ENCODE peak calls at places on chromosomes 6 and 20, in nine cellular contexts. X, D, A, V, B, N, W, F and K are unnamed samples.

GRCh38 chr6:157095569-157095968 is 227.8 kb downstream of the TMEM242 start:
- ATAC-seq in X (no peak), D (no peak), F (no peak), W (no peak), A (no peak), V (no peak), B (no peak), N (no peak), K (no peak)

GRCh38 chr6:133646021-133646682 is 242.8 kb upstream of the TCF21 start:
- ATAC-seq in X (no peak), F (no peak), A (no peak), B (peak; percentile 22), D (no peak), W (no peak), N (peak; percentile 80), V (no peak), K (no peak)

GRCh38 chr6:24882835-24883555 is 52.8 kb downstream of the RIPOR2 start:
- ATAC-seq in F (no peak), V (no peak), W (no peak), D (no peak), N (no peak), B (no peak), A (peak; percentile 47), X (no peak), K (no peak)

GRCh38 chr6:53313784-53314382 is 34.9 kb downstream of the ELOVL5 start:
- ATAC-seq in D (no peak), B (no peak), A (no peak), X (no peak), F (no peak), N (no peak), V (no peak), W (no peak), K (peak; percentile 32)

GRCh38 chr6:10180138-10181074 is 234.5 kb downstream of the TFAP2A start:
- ATAC-seq in W (no peak), X (no peak), F (no peak), B (no peak), V (no peak), D (no peak), N (no peak), A (no peak), K (no peak)

GRCh38 chr20:21202284-21202683 is 76.4 kb downstream of the KIZ start:
- ATAC-seq in D (peak; percentile 30), F (no peak), X (no peak), W (no peak), V (no peak), N (peak; percentile 53), A (no peak), B (peak; percentile 31), K (no peak)

GRCh38 chr6:117600008-117600743 is 2.1 kb downstream of the GOPC start:
- ATAC-seq in B (no peak), W (no peak), A (no peak), X (no peak), N (no peak), D (no peak), F (no peak), V (no peak), K (no peak)

GRCh38 chr20:11195169-11195568 is 521.4 kb upstream of the JAG1 start:
- ATAC-seq in A (no peak), B (no peak), N (no peak), V (no peak), X (no peak), F (no peak), W (no peak), D (no peak), K (no peak)

GRCh38 chr6:113482771-113483170 is 374.4 kb upstream of the MARCKS start:
- ATAC-seq in F (no peak), B (no peak), V (no peak), W (no peak), X (no peak), D (no peak), N (no peak), A (no peak), K (no peak)

GRCh38 chr6:137666202-137666774 is 172.1 kb upstream of the OLIG3 start:
- ATAC-seq in B (no peak), A (no peak), F (no peak), N (no peak), W (no peak), V (no peak), D (no peak), X (no peak), K (no peak)

GRCh38 chr6:125888989-125889656 is 67.4 kb upstream of the HINT3 start:
- ATAC-seq in X (peak; percentile 79), F (no peak), W (peak; percentile 67), V (no peak), D (no peak), N (no peak), A (no peak), B (peak; percentile 31), K (no peak)

GRCh38 chr6:125245109-125245508 is 56.7 kb downstream of the HDDC2 start:
- ATAC-seq in N (no peak), F (peak; percentile 88), X (no peak), B (no peak), A (no peak), D (no peak), V (no peak), W (no peak), K (no peak)

GRCh38 chr6:154478021-154478651 is 32.3 kb downstream of the CNKSR3 start:
- ATAC-seq in B (no peak), A (peak; percentile 38), D (no peak), V (no peak), W (peak; percentile 53), X (peak; percentile 12), N (no peak), F (peak; percentile 31), K (no peak)

GRCh38 chr6:105209950-105210706 is 30.3 kb upstream of the POPDC3 start:
- ATAC-seq in N (peak; percentile 91), F (peak; percentile 53), V (no peak), A (peak; percentile 84), W (no peak), D (no peak), X (peak; percentile 70), B (peak; percentile 77), K (no peak)

GRCh38 chr6:113651920-113652319 is 205.2 kb upstream of the MARCKS start:
- ATAC-seq in A (no peak), B (no peak), F (no peak), V (no peak), W (no peak), N (no peak), D (no peak), X (no peak), K (no peak)

GRCh38 chr6:6315660-6316059 is 4.8 kb downstream of the F13A1 start:
- ATAC-seq in X (peak; percentile 66), B (no peak), N (peak; percentile 19), F (no peak), A (peak; percentile 57), V (no peak), W (peak; percentile 47), D (no peak), K (no peak)

GRCh38 chr6:70221025-70221714 is 81.7 kb downstream of the COL9A1 start:
- ATAC-seq in B (no peak), F (no peak), V (no peak), A (peak; percentile 87), D (peak; percentile 34), X (peak; percentile 84), W (peak; percentile 88), N (no peak), K (no peak)

GRCh38 chr20:10927011-10927583 is 253.3 kb upstream of the JAG1 start:
- ATAC-seq in A (no peak), X (no peak), F (no peak), D (no peak), B (no peak), W (peak; percentile 58), V (no peak), N (no peak), K (no peak)

GRCh38 chr6:170062209-170062903 is 228.5 kb downstream of the DLL1 start:
- ATAC-seq in W (no peak), A (no peak), N (peak; percentile 27), V (peak; percentile 56), X (peak; percentile 16), F (no peak), D (no peak), B (no peak), K (no peak)

GRCh38 chr20:64049060-64049886 is at the start of gene SOX18:
- ATAC-seq in B (peak; percentile 18), F (no peak), A (peak; percentile 66), N (peak; percentile 20), W (no peak), X (peak; percentile 10), D (peak; percentile 25), V (no peak), K (peak; percentile 27)

DNA sequence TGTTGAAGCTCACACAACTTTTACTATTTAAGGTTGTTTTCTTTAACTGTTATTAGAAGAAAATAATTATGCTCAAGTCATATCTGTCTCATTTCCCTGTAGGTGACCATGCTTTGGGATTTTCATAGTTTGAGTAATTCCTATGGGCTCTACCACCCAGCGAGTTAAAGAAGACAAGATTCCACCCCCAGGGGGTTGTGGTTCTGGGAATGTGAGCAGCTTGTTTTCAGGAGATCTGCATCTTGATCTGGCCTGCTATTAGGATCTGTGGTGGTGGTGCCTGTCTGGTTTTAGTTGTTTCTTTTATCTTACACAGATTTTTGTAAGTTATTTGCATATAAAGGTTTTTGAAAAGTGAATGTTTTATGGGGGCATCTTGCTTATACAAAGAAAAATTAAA is 20.2 kb upstream of the REV3L start:
- ATAC-seq in W (no peak), N (no peak), F (no peak), B (no peak), V (no peak), D (no peak), X (no peak), A (peak; percentile 72), K (no peak)
- H3K4me3 ChIP-seq in W (no peak overlapping the region), N (no peak overlapping the region), F (no peak overlapping the region), B (no peak overlapping the region), V (no peak overlapping the region), D (no peak overlapping the region), X (no peak overlapping the region), A (no peak overlapping the region), K (no peak overlapping the region)

GRCh38 chr20:52493177-52493711 is 301.7 kb upstream of the ZFP64 start:
- ATAC-seq in F (no peak), A (no peak), N (peak; percentile 1), X (no peak), W (peak; percentile 30), V (peak; percentile 36), B (no peak), D (no peak), K (no peak)
- H3K4me3 ChIP-seq in F (no peak overlapping the region), A (no peak overlapping the region), N (no peak overlapping the region), X (no peak overlapping the region), W (no peak overlapping the region), V (no peak overlapping the region), B (no peak overlapping the region), D (no peak overlapping the region), K (peak overlapping the region; percentile 15)

GRCh38 chr20:58890454-58891075 is 38.0 kb downstream of the GNAS start:
- ATAC-seq in N (peak; percentile 47), F (peak; percentile 51), W (peak; percentile 29), B (peak; percentile 20), X (peak; percentile 67), A (peak; percentile 64), D (peak; percentile 60), V (peak; percentile 87), K (peak; percentile 72)
- H3K4me3 ChIP-seq in N (peak overlapping the region; percentile 77), F (peak overlapping the region; percentile 84), W (peak overlapping the region; percentile 32), B (peak overlapping the region; percentile 71), X (peak overlapping the region; percentile 86), A (peak overlapping the region; percentile 100), D (peak overlapping the region; percentile 99), V (peak overlapping the region; percentile 95), K (peak overlapping the region; percentile 92)

DNA sequence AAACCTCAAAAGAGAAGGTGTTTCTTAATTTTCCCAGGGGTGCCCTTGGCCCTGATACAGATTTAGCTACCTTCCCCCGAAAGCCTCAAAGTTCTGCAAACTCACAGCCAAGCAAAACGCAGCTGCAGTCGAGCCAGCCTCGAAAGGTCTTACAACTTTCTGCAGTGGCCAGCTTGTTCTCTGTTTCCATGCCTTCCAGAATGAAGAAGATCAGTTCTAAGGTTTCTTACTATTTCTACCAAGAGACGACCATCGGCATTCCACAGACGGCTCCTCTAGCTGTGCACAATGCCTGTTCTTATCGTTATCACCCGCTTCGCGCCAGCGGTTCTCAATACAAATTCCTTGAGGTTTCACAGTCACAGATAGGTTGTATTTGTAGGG is 28.5 kb upstream of the CCR6 start:
- ATAC-seq in X (peak; percentile 38), A (no peak), F (no peak), W (no peak), N (no peak), B (no peak), V (no peak), D (no peak), K (no peak)
- H3K4me3 ChIP-seq in X (no peak overlapping the region), A (no peak overlapping the region), F (peak overlapping the region; percentile 36), W (no peak overlapping the region), N (no peak overlapping the region), B (no peak overlapping the region), V (no peak overlapping the region), D (no peak overlapping the region), K (no peak overlapping the region)